ENCODE peak calls at places on chromosomes 3 and 15, in nine cellular contexts. B is breast epithelium; X is GM23248; J is left ventricle myocardium inferior; V is naive thymus-derived CD4-positive, alpha-beta T cell; G is tibial nerve; Y is neuronal stem cell; C is IMR-90; D is sigmoid colon. U is an unnamed sample.

GRCh38 chr3:171851685-171852084 is 8.5 kb downstream of the TMEM212 start:
- DNase-seq in V (no peak), B (no peak), X (no peak), C (peak; percentile 87), D (no peak), J (no peak), Y (no peak), G (no peak), U (no peak)

GRCh38 chr3:77096966-77097890 is 57.3 kb downstream of the ROBO2 start:
- DNase-seq in G (no peak), J (no peak), Y (no peak), X (no peak), B (no peak), C (peak; percentile 46), D (no peak), V (no peak), U (no peak)

GRCh38 chr3:104198136-104198535 is 1168.6 kb upstream of the ALCAM start:
- DNase-seq in B (no peak), C (no peak), Y (no peak), G (no peak), X (no peak), D (no peak), V (no peak), J (no peak), U (no peak)

GRCh38 chr3:46935989-46936620 is 40.4 kb downstream of the CCDC12 start:
- DNase-seq in C (no peak), V (no peak), B (no peak), D (peak; percentile 20), G (no peak), Y (no peak), J (no peak), X (no peak), U (no peak)

GRCh38 chr15:67571643-67572415 is 29.3 kb downstream of the MAP2K5 start:
- DNase-seq in Y (no peak), G (no peak), X (no peak), C (peak; percentile 59), V (no peak), D (no peak), J (no peak), B (no peak), U (no peak)

GRCh38 chr3:178099885-178100284 is 436.4 kb upstream of the KCNMB2 start:
- DNase-seq in J (no peak), D (no peak), Y (no peak), V (no peak), C (no peak), G (no peak), X (no peak), B (no peak), U (no peak)

GRCh38 chr15:67691450-67691849 is 133.9 kb upstream of the SKOR1 start:
- DNase-seq in Y (peak; percentile 24), X (no peak), G (no peak), B (no peak), J (no peak), D (no peak), C (no peak), V (no peak), U (no peak)

GRCh38 chr3:144771401-144771870 is 799.8 kb downstream of the DIPK2A start:
- DNase-seq in C (no peak), J (no peak), Y (no peak), V (no peak), X (peak; percentile 54), D (no peak), B (no peak), G (no peak), U (no peak)

GRCh38 chr3:140715035-140715434 is 37.2 kb downstream of the TRIM42 start:
- DNase-seq in X (no peak), J (no peak), V (no peak), Y (no peak), B (no peak), D (no peak), C (no peak), G (no peak), U (no peak)

GRCh38 chr3:65749066-65749465 is 289.7 kb downstream of the MAGI1 start:
- DNase-seq in V (no peak), B (no peak), J (no peak), Y (no peak), X (peak; percentile 30), G (no peak), C (peak; percentile 17), D (no peak), U (no peak)

GRCh38 chr3:43759297-43759782 is 68.6 kb downstream of the ABHD5 start:
- DNase-seq in D (no peak), G (no peak), B (no peak), J (peak; percentile 30), V (no peak), C (peak; percentile 87), X (peak; percentile 93), Y (no peak), U (peak; percentile 53)

GRCh38 chr3:16897254-16897926 is 12.6 kb downstream of the PLCL2 start:
- DNase-seq in X (no peak), G (no peak), V (peak; percentile 66), B (no peak), J (no peak), D (no peak), Y (no peak), C (peak; percentile 23), U (peak; percentile 62)

GRCh38 chr15:99522288-99522687 is 43.5 kb upstream of the MEF2A start:
- DNase-seq in B (no peak), X (no peak), G (no peak), J (no peak), D (no peak), Y (no peak), C (no peak), V (no peak), U (no peak)

GRCh38 chr15:99526174-99526573 is 39.6 kb upstream of the MEF2A start:
- DNase-seq in C (no peak), G (no peak), Y (no peak), X (no peak), V (no peak), D (no peak), B (no peak), J (no peak), U (no peak)

GRCh38 chr15:99526671-99527070 is 39.1 kb upstream of the MEF2A start:
- DNase-seq in V (no peak), B (no peak), Y (no peak), X (no peak), C (no peak), G (no peak), J (no peak), D (no peak), U (no peak)
- H3K27ac ChIP-seq in V (no peak overlapping the region), B (no peak overlapping the region), Y (no peak overlapping the region), X (no peak overlapping the region), C (no peak overlapping the region), G (no peak overlapping the region), J (no peak overlapping the region), D (no peak overlapping the region), U (no peak overlapping the region)

DNA sequence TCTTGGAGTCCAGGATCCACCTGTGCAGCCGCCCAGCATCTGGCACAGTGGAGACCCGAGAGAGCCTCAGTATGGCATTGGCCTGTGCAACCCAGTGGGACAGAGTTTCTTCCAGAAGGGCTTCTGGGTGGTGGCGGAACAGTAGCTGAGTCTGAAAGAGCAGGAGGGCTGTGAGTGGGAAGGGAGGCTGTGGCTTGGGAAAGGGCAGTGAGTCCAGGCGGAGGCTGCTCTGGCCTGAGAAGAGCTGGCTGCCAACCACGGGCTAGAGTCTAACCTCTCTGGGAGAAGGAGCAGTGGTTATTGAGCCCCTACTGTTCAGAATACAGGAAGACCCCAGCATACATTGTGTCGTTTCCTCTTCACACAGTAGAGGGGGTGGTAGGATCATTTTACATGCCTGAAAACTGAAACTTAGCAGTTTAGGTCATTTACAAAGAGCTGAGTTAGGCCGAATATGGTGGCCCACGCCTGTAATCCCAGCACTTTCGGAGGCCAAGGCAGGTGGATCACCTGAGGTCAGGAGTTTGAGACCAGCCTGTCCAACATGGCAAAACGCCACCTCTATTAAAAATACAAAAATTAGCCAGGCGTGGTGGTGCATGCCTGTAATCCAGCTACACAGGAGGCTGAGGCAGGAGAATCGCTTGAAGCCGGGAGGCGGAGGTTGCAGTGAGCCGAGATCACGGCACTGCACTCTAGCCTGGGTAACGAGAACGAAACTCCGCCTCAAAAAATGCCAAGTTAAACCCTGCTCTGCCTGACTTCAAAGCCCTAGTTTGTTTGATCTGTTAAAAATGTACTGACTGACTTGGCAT is 3.2 kb downstream of the AEN start:
- DNase-seq in C (peak; percentile 61), Y (no peak), B (no peak), X (peak; percentile 66), J (no peak), V (peak; percentile 74), D (peak; percentile 56), G (no peak), U (peak; percentile 82)
- H3K4me1 ChIP-seq in C (peaks cover 27% of the 10 kb centered on the region), Y (peaks cover 17% of the 10 kb centered on the region), B (peaks cover 4% of the 10 kb centered on the region), X (peaks cover 27% of the 10 kb centered on the region), J (peaks cover 68% of the 10 kb centered on the region), V (peaks cover 62% of the 10 kb centered on the region), D (peaks cover 44% of the 10 kb centered on the region), G (no peaks in the 10 kb centered on the region), U (peaks cover 86% of the 10 kb centered on the region)

GRCh38 chr15:40069178-40070165 is 30.5 kb upstream of the SRP14 start:
- DNase-seq in V (no peak), G (peak; percentile 73), Y (no peak), B (peak; percentile 99), D (peak; percentile 94), X (peak; percentile 87), C (no peak), J (peak; percentile 93), U (no peak)
- H3K27ac ChIP-seq in V (no peak overlapping the region), G (peak overlapping the region; percentile 85), Y (no peak overlapping the region), B (peak overlapping the region; percentile 33), D (peak overlapping the region; percentile 77), X (no peak overlapping the region), C (peak overlapping the region; percentile 55), J (peak overlapping the region; percentile 83), U (no peak overlapping the region)

DNA sequence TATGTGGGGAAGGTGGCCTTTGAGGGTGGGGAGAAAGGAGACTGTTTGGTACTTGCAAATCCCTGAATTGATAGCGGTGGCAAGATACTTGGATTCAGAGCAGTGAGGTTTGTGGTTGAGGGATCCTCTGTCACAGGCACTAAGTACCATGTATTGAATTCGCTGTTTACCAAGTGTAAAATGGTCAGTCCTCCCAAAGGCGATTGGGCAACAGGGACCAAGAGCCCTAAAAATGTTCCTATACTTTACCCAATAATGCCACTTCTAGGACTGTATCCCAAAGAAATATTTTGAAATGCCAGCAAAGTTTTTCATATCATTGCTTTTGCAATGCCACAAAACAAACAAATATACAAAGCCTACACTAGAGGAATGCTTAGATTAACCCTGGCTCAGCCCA is 43.4 kb upstream of the MRPS22 start:
- DNase-seq in V (no peak), Y (no peak), J (no peak), B (no peak), G (no peak), X (no peak), C (no peak), D (no peak), U (no peak)
- H3K4me1 ChIP-seq in V (no peaks in the 10 kb centered on the region), Y (no peaks in the 10 kb centered on the region), J (peaks cover 43% of the 10 kb centered on the region), B (no peaks in the 10 kb centered on the region), G (no peaks in the 10 kb centered on the region), X (peaks cover 55% of the 10 kb centered on the region), C (peaks cover 32% of the 10 kb centered on the region), D (no peaks in the 10 kb centered on the region), U (no peaks in the 10 kb centered on the region)

DNA sequence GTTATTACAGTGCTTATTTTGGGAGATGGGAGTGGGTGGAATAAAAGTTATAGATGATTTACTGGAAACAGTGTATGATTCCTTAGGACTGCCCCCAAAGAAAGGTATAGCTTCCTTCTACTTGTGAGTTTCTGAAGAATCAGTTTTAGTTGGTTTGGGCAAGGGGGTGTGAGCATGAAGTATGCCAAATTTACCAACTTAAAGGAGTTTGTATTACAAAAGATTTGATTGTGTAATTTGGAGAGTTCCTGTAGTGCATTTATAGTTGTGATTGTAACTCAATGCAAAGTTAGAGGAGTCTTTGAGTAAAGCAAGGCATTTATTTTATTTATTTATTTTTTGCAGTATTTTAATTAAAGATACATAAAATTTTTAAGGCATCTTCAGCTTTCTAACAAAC is 42.8 kb downstream of the TSC22D2 start:
- DNase-seq in V (no peak), D (no peak), C (no peak), B (no peak), J (no peak), Y (no peak), G (no peak), X (no peak), U (no peak)
- H3K27ac ChIP-seq in V (no peak overlapping the region), D (peak overlapping the region; percentile 27), C (no peak overlapping the region), B (no peak overlapping the region), J (no peak overlapping the region), Y (no peak overlapping the region), G (no peak overlapping the region), X (no peak overlapping the region), U (no peak overlapping the region)